ENCODE peak calls at places on chromosomes 1 and 21, in seven cellular contexts. U is Right ventricle myocardium superior; L is HS-27A; R is astrocyte; O is AG10803; I is activated CD4-positive, alpha-beta T cell treated with anti-CD3 and anti-CD28 coated beads, Interleukin-2, amount 50 U/mL, for 1 hour; B is activated T-cell treated with anti-CD3 and anti-CD28 coated beads for 1 hour. S is an unnamed sample.

GRCh38 chr1:174077755-174078490 is 55.8 kb upstream of the RC3H1 start:
- DNase-seq in U (no peak), L (no peak), R (peak), O (peak), I (no peak), B (no peak), S (no peak)

GRCh38 chr1:230626274-230626673 is 16.0 kb upstream of the COG2 start:
- DNase-seq in U (no peak), L (no peak), R (no peak), O (no peak), I (no peak), B (no peak), S (no peak)

GRCh38 chr1:178938959-178939317 is 68.1 kb upstream of the ANGPTL1 start:
- DNase-seq in U (peak), L (no peak), R (peak), O (peak), I (no peak), B (no peak), S (no peak)

GRCh38 chr1:28085129-28085528 is 3.3 kb downstream of the EYA3 start:
- DNase-seq in U (no peak), L (no peak), R (no peak), O (no peak), I (no peak), B (no peak), S (no peak)

GRCh38 chr1:116346943-116347673 is 25.9 kb upstream of the ATP1A1 start:
- DNase-seq in U (no peak), L (no peak), R (no peak), O (no peak), I (no peak), B (no peak), S (no peak)

GRCh38 chr1:15836772-15837669 is 10.5 kb upstream of the SPEN start:
- DNase-seq in U (peak), L (no peak), R (no peak), O (no peak), I (peak), B (peak), S (no peak)

GRCh38 chr21:44585892-44586291 is 5.5 kb upstream of the KRTAP10-5 start:
- DNase-seq in U (no peak), L (no peak), R (no peak), O (no peak), I (no peak), B (no peak), S (no peak)

GRCh38 chr1:1910651-1911389 is 4.2 kb upstream of the CALML6 start:
- DNase-seq in U (no peak), L (no peak), R (no peak), O (no peak), I (no peak), B (no peak), S (no peak)

GRCh38 chr1:172163479-172164215 is 256.8 kb upstream of the C1orf105 start:
- DNase-seq in U (no peak), L (no peak), R (peak), O (peak), I (no peak), B (no peak), S (no peak)

GRCh38 chr1:115114308-115114707 is 25.0 kb upstream of the TSPAN2 start:
- DNase-seq in U (no peak), L (no peak), R (peak), O (no peak), I (peak), B (no peak), S (no peak)

GRCh38 chr21:45018131-45019075 is 56.0 kb upstream of the ADARB1 start:
- DNase-seq in U (peak), L (no peak), R (no peak), O (no peak), I (no peak), B (no peak), S (peak)

GRCh38 chr1:230407351-230407750 is 18.8 kb downstream of the PGBD5 start:
- DNase-seq in U (no peak), L (no peak), R (no peak), O (no peak), I (no peak), B (no peak), S (no peak)

GRCh38 chr1:52637946-52638345 is 5.0 kb downstream of the SHISAL2A start:
- DNase-seq in U (no peak), L (no peak), R (no peak), O (no peak), I (no peak), B (no peak), S (no peak)

GRCh38 chr1:54885863-54886723 is 902 bp downstream of the DHCR24 start:
- DNase-seq in U (no peak), L (no peak), R (peak), O (no peak), I (no peak), B (no peak), S (no peak)

GRCh38 chr1:22584001-22584557 is 20.8 kb downstream of the EPHA8 start:
- DNase-seq in U (no peak), L (no peak), R (no peak), O (no peak), I (no peak), B (no peak), S (no peak)

GRCh38 chr1:44103270-44104131 is 15.1 kb upstream of the KLF17 start:
- DNase-seq in U (no peak), L (no peak), R (no peak), O (no peak), I (no peak), B (no peak), S (peak)

GRCh38 chr21:36015096-36015495 is 45.2 kb downstream of the SETD4 start:
- DNase-seq in U (no peak), L (no peak), R (no peak), O (peak), I (no peak), B (no peak), S (no peak)

GRCh38 chr1:92709738-92710137 is 75.2 kb downstream of the EVI5 start:
- DNase-seq in U (no peak), L (peak), R (peak), O (peak), I (no peak), B (no peak), S (no peak)

GRCh38 chr1:18900303-18900841 is 2.0 kb downstream of the ALDH4A1 start:
- DNase-seq in U (no peak), L (no peak), R (no peak), O (no peak), I (no peak), B (no peak), S (no peak)

GRCh38 chr1:41626146-41626545 is 141.7 kb upstream of the EDN2 start:
- DNase-seq in U (no peak), L (no peak), R (peak), O (peak), I (no peak), B (no peak), S (no peak)

GRCh38 chr1:45302505-45303331 is 24.0 kb upstream of the HPDL start:
- DNase-seq in U (no peak), L (no peak), R (no peak), O (no peak), I (no peak), B (no peak), S (no peak)

GRCh38 chr1:25645641-25646400 is 29.2 kb downstream of the MAN1C1 start:
- DNase-seq in U (no peak), L (no peak), R (no peak), O (no peak), I (no peak), B (no peak), S (peak)

GRCh38 chr21:46357684-46358425 is 33.9 kb downstream of the PCNT start:
- DNase-seq in U (peak), L (no peak), R (no peak), O (no peak), I (no peak), B (no peak), S (no peak)

GRCh38 chr1:208025036-208025435 is 114.1 kb upstream of the CD34 start:
- DNase-seq in U (no peak), L (no peak), R (peak), O (peak), I (no peak), B (no peak), S (no peak)

GRCh38 chr1:200258447-200259375 is 151.1 kb downstream of the ZNF281 start:
- DNase-seq in U (no peak), L (no peak), R (no peak), O (peak), I (no peak), B (no peak), S (no peak)

GRCh38 chr1:183736391-183736790 is 68.5 kb upstream of the RGL1 start:
- DNase-seq in U (no peak), L (no peak), R (no peak), O (no peak), I (no peak), B (no peak), S (no peak)

GRCh38 chr1:91120915-91121314 is 99.1 kb upstream of the ZNF644 start:
- DNase-seq in U (no peak), L (no peak), R (no peak), O (peak), I (no peak), B (no peak), S (no peak)

GRCh38 chr1:101652476-101652875 is 344.2 kb downstream of the OLFM3 start:
- DNase-seq in U (no peak), L (no peak), R (no peak), O (no peak), I (no peak), B (no peak), S (no peak)

GRCh38 chr1:214549604-214550338 is 1.6 kb downstream of the PTPN14 start:
- DNase-seq in U (no peak), L (no peak), R (no peak), O (peak), I (no peak), B (no peak), S (no peak)

GRCh38 chr1:36522021-36522420 is 39.3 kb upstream of the CSF3R start:
- DNase-seq in U (no peak), L (no peak), R (no peak), O (no peak), I (no peak), B (no peak), S (no peak)

GRCh38 chr21:28810826-28811524 is 181.7 kb downstream of the LTN1 start:
- DNase-seq in U (no peak), L (no peak), R (no peak), O (no peak), I (no peak), B (no peak), S (no peak)

GRCh38 chr1:54884768-54885167 is 2.2 kb downstream of the DHCR24 start:
- DNase-seq in U (no peak), L (no peak), R (no peak), O (no peak), I (no peak), B (no peak), S (no peak)

GRCh38 chr1:230282157-230282556 is 144.0 kb downstream of the PGBD5 start:
- DNase-seq in U (no peak), L (no peak), R (no peak), O (no peak), I (no peak), B (no peak), S (no peak)

GRCh38 chr1:160408864-160409263 is 8.5 kb downstream of the VANGL2 start:
- DNase-seq in U (no peak), L (no peak), R (no peak), O (no peak), I (no peak), B (no peak), S (no peak)

GRCh38 chr1:28887418-28887834 is 26.9 kb upstream of the EPB41 start:
- DNase-seq in U (no peak), L (no peak), R (no peak), O (no peak), I (peak), B (peak), S (no peak)

GRCh38 chr21:45528028-45528705 is 14.1 kb downstream of the SLC19A1 start:
- DNase-seq in U (peak), L (no peak), R (no peak), O (no peak), I (no peak), B (no peak), S (no peak)

GRCh38 chr1:24932284-24932683 is 2.2 kb upstream of the RUNX3 start:
- DNase-seq in U (peak), L (no peak), R (no peak), O (peak), I (peak), B (peak), S (peak)

GRCh38 chr1:113021430-113022085 is 51.4 kb upstream of the LRIG2 start:
- DNase-seq in U (no peak), L (no peak), R (no peak), O (peak), I (no peak), B (no peak), S (no peak)

S was measured in progenitor cell of endocrine pancreas.